ENCODE peak calls at places on chromosomes 16 and 17, in six cellular contexts. C, J, Z, W, F and D are unnamed samples.

GRCh38 chr16:19192865-19193264 is 24.8 kb downstream of the SYT17 start:
- ATAC-seq in C (no peak), J (no peak), Z (no peak), W (no peak), F (no peak), D (no peak)

GRCh38 chr17:78488156-78488555 is 89.0 kb downstream of the DNAH17 start:
- ATAC-seq in C (no peak), J (no peak), Z (no peak), W (no peak), F (no peak), D (no peak)

GRCh38 chr16:49078104-49078503 is 203.5 kb downstream of the CBLN1 start:
- ATAC-seq in C (no peak), J (no peak), Z (no peak), W (no peak), F (no peak), D (no peak)

GRCh38 chr17:45355087-45355486 is 38.3 kb upstream of the MAP3K14 start:
- ATAC-seq in C (no peak), J (no peak), Z (no peak), W (no peak), F (no peak), D (peak; percentile 48)

GRCh38 chr17:59561042-59561441 is 4.4 kb upstream of the DHX40 start:
- ATAC-seq in C (no peak), J (no peak), Z (peak; percentile 32), W (peak; percentile 17), F (no peak), D (no peak)

GRCh38 chr17:35865412-35866355 is 3.0 kb downstream of the HEATR9 start:
- ATAC-seq in C (no peak), J (no peak), Z (no peak), W (peak; percentile 47), F (no peak), D (no peak)

GRCh38 chr17:57874434-57875108 is 24.7 kb upstream of the MRPS23 start:
- ATAC-seq in C (peak; percentile 77), J (peak; percentile 54), Z (peak; percentile 39), W (no peak), F (peak; percentile 79), D (no peak)

GRCh38 chr17:57975044-57975443 is 13.0 kb downstream of the VEZF1 start:
- ATAC-seq in C (peak; percentile 55), J (no peak), Z (no peak), W (no peak), F (peak; percentile 65), D (no peak)

GRCh38 chr17:7984904-7985303 is 17.5 kb upstream of the GUCY2D start:
- ATAC-seq in C (no peak), J (no peak), Z (no peak), W (no peak), F (no peak), D (no peak)

GRCh38 chr16:75361936-75362335 is 71.4 kb downstream of the CFDP1 start:
- ATAC-seq in C (no peak), J (no peak), Z (no peak), W (no peak), F (no peak), D (no peak)

GRCh38 chr17:81200695-81201580 is 21.8 kb downstream of the CEP131 start:
- ATAC-seq in C (peak; percentile 63), J (peak; percentile 87), Z (peak; percentile 91), W (peak; percentile 60), F (peak; percentile 52), D (peak; percentile 68)

GRCh38 chr17:33469911-33470310 is 176.8 kb upstream of the ASIC2 start:
- ATAC-seq in C (peak; percentile 99), J (no peak), Z (peak; percentile 93), W (peak; percentile 98), F (peak; percentile 61), D (peak; percentile 39)

GRCh38 chr17:17824119-17824779 is 12.5 kb downstream of the SREBF1 start:
- ATAC-seq in C (peak; percentile 2), J (peak; percentile 53), Z (peak; percentile 24), W (no peak), F (no peak), D (no peak)

GRCh38 chr16:71311553-71312158 is 22.5 kb upstream of the CMTR2 start:
- ATAC-seq in C (no peak), J (no peak), Z (no peak), W (no peak), F (no peak), D (no peak)

GRCh38 chr17:82255573-82255972 is 17.9 kb downstream of the CSNK1D start:
- ATAC-seq in C (no peak), J (no peak), Z (no peak), W (no peak), F (no peak), D (no peak)